ENCODE peak calls at places on chromosomes 7 and 10, in eight cellular contexts. One of them, this sample, is unnamed.

GRCh38 chr10:6737080-6737641 is 157.1 kb upstream of the PRKCQ start:
- DNase-seq in suprapubic skin: no peak
- DNase-seq in NCI-H1105 treated with DMSO at 0.1 percent for 48 hours: no peak
- DNase-seq in retina: no peak
- DNase-seq in left cardiac atrium: no peak
- DNase-seq in AG09309: no peak
- DNase-seq in esophagus squamous epithelium: no peak
- DNase-seq in stimulated activated CD4-positive, alpha-beta T cell treated with anti-CD3 and anti-CD28 coated beads, Interleukin-12 subunit alpha, Interleukin-12 subunit beta, amount 100 ng/mL, for 48 hours: no peak
- DNase-seq in this sample: peak

GRCh38 chr7:128039487-128040099 is 8.4 kb upstream of the LRRC4 start:
- DNase-seq in suprapubic skin: no peak
- DNase-seq in NCI-H1105 treated with DMSO at 0.1 percent for 48 hours: no peak
- DNase-seq in retina: no peak
- DNase-seq in left cardiac atrium: no peak
- DNase-seq in AG09309: no peak
- DNase-seq in esophagus squamous epithelium: no peak
- DNase-seq in stimulated activated CD4-positive, alpha-beta T cell treated with anti-CD3 and anti-CD28 coated beads, Interleukin-12 subunit alpha, Interleukin-12 subunit beta, amount 100 ng/mL, for 48 hours: no peak
- DNase-seq in this sample: no peak

GRCh38 chr7:155147624-155148023 is 77.5 kb downstream of the HTR5A start:
- DNase-seq in suprapubic skin: no peak
- DNase-seq in NCI-H1105 treated with DMSO at 0.1 percent for 48 hours: no peak
- DNase-seq in retina: no peak
- DNase-seq in left cardiac atrium: no peak
- DNase-seq in AG09309: no peak
- DNase-seq in esophagus squamous epithelium: no peak
- DNase-seq in stimulated activated CD4-positive, alpha-beta T cell treated with anti-CD3 and anti-CD28 coated beads, Interleukin-12 subunit alpha, Interleukin-12 subunit beta, amount 100 ng/mL, for 48 hours: no peak
- DNase-seq in this sample: no peak

GRCh38 chr7:64625114-64626082 is 40.5 kb upstream of the ZNF107 start:
- DNase-seq in suprapubic skin: no peak
- DNase-seq in NCI-H1105 treated with DMSO at 0.1 percent for 48 hours: peak
- DNase-seq in retina: no peak
- DNase-seq in left cardiac atrium: no peak
- DNase-seq in AG09309: no peak
- DNase-seq in esophagus squamous epithelium: no peak
- DNase-seq in stimulated activated CD4-positive, alpha-beta T cell treated with anti-CD3 and anti-CD28 coated beads, Interleukin-12 subunit alpha, Interleukin-12 subunit beta, amount 100 ng/mL, for 48 hours: no peak
- DNase-seq in this sample: peak

GRCh38 chr7:70634610-70635068 is 497.3 kb upstream of the GALNT17 start:
- DNase-seq in suprapubic skin: no peak
- DNase-seq in NCI-H1105 treated with DMSO at 0.1 percent for 48 hours: no peak
- DNase-seq in retina: no peak
- DNase-seq in left cardiac atrium: no peak
- DNase-seq in AG09309: peak
- DNase-seq in esophagus squamous epithelium: no peak
- DNase-seq in stimulated activated CD4-positive, alpha-beta T cell treated with anti-CD3 and anti-CD28 coated beads, Interleukin-12 subunit alpha, Interleukin-12 subunit beta, amount 100 ng/mL, for 48 hours: no peak
- DNase-seq in this sample: peak

GRCh38 chr10:43043342-43043772 is 33.5 kb upstream of the RET start:
- DNase-seq in suprapubic skin: no peak
- DNase-seq in NCI-H1105 treated with DMSO at 0.1 percent for 48 hours: no peak
- DNase-seq in retina: no peak
- DNase-seq in left cardiac atrium: no peak
- DNase-seq in AG09309: no peak
- DNase-seq in esophagus squamous epithelium: no peak
- DNase-seq in stimulated activated CD4-positive, alpha-beta T cell treated with anti-CD3 and anti-CD28 coated beads, Interleukin-12 subunit alpha, Interleukin-12 subunit beta, amount 100 ng/mL, for 48 hours: no peak
- DNase-seq in this sample: no peak

GRCh38 chr10:474406-474805 is 215.1 kb downstream of the DIP2C start:
- DNase-seq in suprapubic skin: no peak
- DNase-seq in NCI-H1105 treated with DMSO at 0.1 percent for 48 hours: no peak
- DNase-seq in retina: no peak
- DNase-seq in left cardiac atrium: no peak
- DNase-seq in AG09309: no peak
- DNase-seq in esophagus squamous epithelium: no peak
- DNase-seq in stimulated activated CD4-positive, alpha-beta T cell treated with anti-CD3 and anti-CD28 coated beads, Interleukin-12 subunit alpha, Interleukin-12 subunit beta, amount 100 ng/mL, for 48 hours: no peak
- DNase-seq in this sample: no peak

GRCh38 chr7:67343114-67343513 is 346.5 kb downstream of the TYW1 start:
- DNase-seq in suprapubic skin: no peak
- DNase-seq in NCI-H1105 treated with DMSO at 0.1 percent for 48 hours: no peak
- DNase-seq in retina: no peak
- DNase-seq in left cardiac atrium: no peak
- DNase-seq in AG09309: no peak
- DNase-seq in esophagus squamous epithelium: no peak
- DNase-seq in stimulated activated CD4-positive, alpha-beta T cell treated with anti-CD3 and anti-CD28 coated beads, Interleukin-12 subunit alpha, Interleukin-12 subunit beta, amount 100 ng/mL, for 48 hours: no peak
- DNase-seq in this sample: no peak

GRCh38 chr10:76433161-76434005 is 1002.0 kb downstream of the LRMDA start:
- DNase-seq in suprapubic skin: no peak
- DNase-seq in NCI-H1105 treated with DMSO at 0.1 percent for 48 hours: peak
- DNase-seq in retina: peak
- DNase-seq in left cardiac atrium: peak
- DNase-seq in AG09309: no peak
- DNase-seq in esophagus squamous epithelium: no peak
- DNase-seq in stimulated activated CD4-positive, alpha-beta T cell treated with anti-CD3 and anti-CD28 coated beads, Interleukin-12 subunit alpha, Interleukin-12 subunit beta, amount 100 ng/mL, for 48 hours: no peak
- DNase-seq in this sample: no peak

GRCh38 chr7:37390149-37390548 is 58.5 kb downstream of the ELMO1 start:
- DNase-seq in suprapubic skin: no peak
- DNase-seq in NCI-H1105 treated with DMSO at 0.1 percent for 48 hours: no peak
- DNase-seq in retina: peak
- DNase-seq in left cardiac atrium: no peak
- DNase-seq in AG09309: no peak
- DNase-seq in esophagus squamous epithelium: no peak
- DNase-seq in stimulated activated CD4-positive, alpha-beta T cell treated with anti-CD3 and anti-CD28 coated beads, Interleukin-12 subunit alpha, Interleukin-12 subunit beta, amount 100 ng/mL, for 48 hours: no peak
- DNase-seq in this sample: no peak

GRCh38 chr7:44306608-44307007 is 18.8 kb downstream of the CAMK2B start:
- DNase-seq in suprapubic skin: no peak
- DNase-seq in NCI-H1105 treated with DMSO at 0.1 percent for 48 hours: no peak
- DNase-seq in retina: no peak
- DNase-seq in left cardiac atrium: no peak
- DNase-seq in AG09309: no peak
- DNase-seq in esophagus squamous epithelium: no peak
- DNase-seq in stimulated activated CD4-positive, alpha-beta T cell treated with anti-CD3 and anti-CD28 coated beads, Interleukin-12 subunit alpha, Interleukin-12 subunit beta, amount 100 ng/mL, for 48 hours: no peak
- DNase-seq in this sample: no peak

GRCh38 chr7:37067961-37068536 is 343.8 kb upstream of the AOAH start:
- DNase-seq in suprapubic skin: no peak
- DNase-seq in NCI-H1105 treated with DMSO at 0.1 percent for 48 hours: peak
- DNase-seq in retina: no peak
- DNase-seq in left cardiac atrium: no peak
- DNase-seq in AG09309: no peak
- DNase-seq in esophagus squamous epithelium: no peak
- DNase-seq in stimulated activated CD4-positive, alpha-beta T cell treated with anti-CD3 and anti-CD28 coated beads, Interleukin-12 subunit alpha, Interleukin-12 subunit beta, amount 100 ng/mL, for 48 hours: no peak
- DNase-seq in this sample: no peak

GRCh38 chr7:5419523-5420107 is 4.0 kb downstream of the TNRC18 start:
- DNase-seq in suprapubic skin: no peak
- DNase-seq in NCI-H1105 treated with DMSO at 0.1 percent for 48 hours: no peak
- DNase-seq in retina: peak
- DNase-seq in left cardiac atrium: no peak
- DNase-seq in AG09309: no peak
- DNase-seq in esophagus squamous epithelium: no peak
- DNase-seq in stimulated activated CD4-positive, alpha-beta T cell treated with anti-CD3 and anti-CD28 coated beads, Interleukin-12 subunit alpha, Interleukin-12 subunit beta, amount 100 ng/mL, for 48 hours: no peak
- DNase-seq in this sample: no peak

GRCh38 chr7:116854132-116854531 is 8.3 kb upstream of the CAPZA2 start:
- DNase-seq in suprapubic skin: no peak
- DNase-seq in NCI-H1105 treated with DMSO at 0.1 percent for 48 hours: no peak
- DNase-seq in retina: no peak
- DNase-seq in left cardiac atrium: no peak
- DNase-seq in AG09309: no peak
- DNase-seq in esophagus squamous epithelium: no peak
- DNase-seq in stimulated activated CD4-positive, alpha-beta T cell treated with anti-CD3 and anti-CD28 coated beads, Interleukin-12 subunit alpha, Interleukin-12 subunit beta, amount 100 ng/mL, for 48 hours: no peak
- DNase-seq in this sample: no peak

GRCh38 chr7:818031-818699 is 14.1 kb upstream of the SUN1 start:
- DNase-seq in suprapubic skin: no peak
- DNase-seq in NCI-H1105 treated with DMSO at 0.1 percent for 48 hours: no peak
- DNase-seq in retina: no peak
- DNase-seq in left cardiac atrium: peak
- DNase-seq in AG09309: peak
- DNase-seq in esophagus squamous epithelium: no peak
- DNase-seq in stimulated activated CD4-positive, alpha-beta T cell treated with anti-CD3 and anti-CD28 coated beads, Interleukin-12 subunit alpha, Interleukin-12 subunit beta, amount 100 ng/mL, for 48 hours: no peak
- DNase-seq in this sample: no peak

GRCh38 chr10:10209152-10209551 is 808.5 kb upstream of the CELF2 start:
- DNase-seq in suprapubic skin: peak
- DNase-seq in NCI-H1105 treated with DMSO at 0.1 percent for 48 hours: no peak
- DNase-seq in retina: peak
- DNase-seq in left cardiac atrium: peak
- DNase-seq in AG09309: no peak
- DNase-seq in esophagus squamous epithelium: no peak
- DNase-seq in stimulated activated CD4-positive, alpha-beta T cell treated with anti-CD3 and anti-CD28 coated beads, Interleukin-12 subunit alpha, Interleukin-12 subunit beta, amount 100 ng/mL, for 48 hours: no peak
- DNase-seq in this sample: peak

GRCh38 chr7:97004931-97005763 is at the start of gene DLX6:
- DNase-seq in suprapubic skin: no peak
- DNase-seq in NCI-H1105 treated with DMSO at 0.1 percent for 48 hours: peak
- DNase-seq in retina: peak
- DNase-seq in left cardiac atrium: peak
- DNase-seq in AG09309: no peak
- DNase-seq in esophagus squamous epithelium: no peak
- DNase-seq in stimulated activated CD4-positive, alpha-beta T cell treated with anti-CD3 and anti-CD28 coated beads, Interleukin-12 subunit alpha, Interleukin-12 subunit beta, amount 100 ng/mL, for 48 hours: peak
- DNase-seq in this sample: peak

GRCh38 chr7:11557627-11558026 is 274.4 kb downstream of the THSD7A start:
- DNase-seq in suprapubic skin: no peak
- DNase-seq in NCI-H1105 treated with DMSO at 0.1 percent for 48 hours: no peak
- DNase-seq in retina: no peak
- DNase-seq in left cardiac atrium: no peak
- DNase-seq in AG09309: no peak
- DNase-seq in esophagus squamous epithelium: no peak
- DNase-seq in stimulated activated CD4-positive, alpha-beta T cell treated with anti-CD3 and anti-CD28 coated beads, Interleukin-12 subunit alpha, Interleukin-12 subunit beta, amount 100 ng/mL, for 48 hours: no peak
- DNase-seq in this sample: no peak

GRCh38 chr7:29126804-29127203 is 19.5 kb downstream of the CPVL start:
- DNase-seq in suprapubic skin: no peak
- DNase-seq in NCI-H1105 treated with DMSO at 0.1 percent for 48 hours: no peak
- DNase-seq in retina: no peak
- DNase-seq in left cardiac atrium: no peak
- DNase-seq in AG09309: no peak
- DNase-seq in esophagus squamous epithelium: no peak
- DNase-seq in stimulated activated CD4-positive, alpha-beta T cell treated with anti-CD3 and anti-CD28 coated beads, Interleukin-12 subunit alpha, Interleukin-12 subunit beta, amount 100 ng/mL, for 48 hours: no peak
- DNase-seq in this sample: no peak

GRCh38 chr7:94378396-94378795 is 16.3 kb upstream of the COL1A2 start:
- DNase-seq in suprapubic skin: no peak
- DNase-seq in NCI-H1105 treated with DMSO at 0.1 percent for 48 hours: no peak
- DNase-seq in retina: no peak
- DNase-seq in left cardiac atrium: no peak
- DNase-seq in AG09309: no peak
- DNase-seq in esophagus squamous epithelium: no peak
- DNase-seq in stimulated activated CD4-positive, alpha-beta T cell treated with anti-CD3 and anti-CD28 coated beads, Interleukin-12 subunit alpha, Interleukin-12 subunit beta, amount 100 ng/mL, for 48 hours: no peak
- DNase-seq in this sample: no peak

GRCh38 chr7:99693427-99694200 is 13.8 kb upstream of the CYP3A5 start:
- DNase-seq in suprapubic skin: no peak
- DNase-seq in NCI-H1105 treated with DMSO at 0.1 percent for 48 hours: peak
- DNase-seq in retina: peak
- DNase-seq in left cardiac atrium: no peak
- DNase-seq in AG09309: no peak
- DNase-seq in esophagus squamous epithelium: no peak
- DNase-seq in stimulated activated CD4-positive, alpha-beta T cell treated with anti-CD3 and anti-CD28 coated beads, Interleukin-12 subunit alpha, Interleukin-12 subunit beta, amount 100 ng/mL, for 48 hours: no peak
- DNase-seq in this sample: no peak

GRCh38 chr7:151599401-151600227 is 79.9 kb upstream of the RHEB start:
- DNase-seq in suprapubic skin: peak
- DNase-seq in NCI-H1105 treated with DMSO at 0.1 percent for 48 hours: no peak
- DNase-seq in retina: no peak
- DNase-seq in left cardiac atrium: no peak
- DNase-seq in AG09309: peak
- DNase-seq in esophagus squamous epithelium: no peak
- DNase-seq in stimulated activated CD4-positive, alpha-beta T cell treated with anti-CD3 and anti-CD28 coated beads, Interleukin-12 subunit alpha, Interleukin-12 subunit beta, amount 100 ng/mL, for 48 hours: peak
- DNase-seq in this sample: peak

GRCh38 chr7:107035446-107035845 is 9.1 kb upstream of the PRKAR2B start:
- DNase-seq in suprapubic skin: no peak
- DNase-seq in NCI-H1105 treated with DMSO at 0.1 percent for 48 hours: no peak
- DNase-seq in retina: no peak
- DNase-seq in left cardiac atrium: no peak
- DNase-seq in AG09309: peak
- DNase-seq in esophagus squamous epithelium: no peak
- DNase-seq in stimulated activated CD4-positive, alpha-beta T cell treated with anti-CD3 and anti-CD28 coated beads, Interleukin-12 subunit alpha, Interleukin-12 subunit beta, amount 100 ng/mL, for 48 hours: no peak
- DNase-seq in this sample: peak